ENCODE peak calls at places on chromosomes 5 and 9, in five cellular contexts. D is dermis microvascular lymphatic vessel endothelial cell; M is stimulated activated CD4-positive, alpha-beta T cell treated with anti-CD3 and anti-CD28 coated beads, TNF-alpha, amount 100 ng/mL, for 1 hour; W is aorta; Y is NCI-H82. E is an unnamed sample.

GRCh38 chr5:57028166-57028565 is 76.2 kb upstream of the MIER3 start:
- DNase-seq in D (no peak), M (no peak), W (no peak), Y (no peak), E (no peak)

GRCh38 chr9:127053908-127054307 is 68.5 kb downstream of the ANGPTL2 start:
- DNase-seq in D (no peak), M (no peak), W (no peak), Y (no peak), E (no peak)

GRCh38 chr5:96336351-96336985 is 96.6 kb downstream of the PCSK1 start:
- DNase-seq in D (peak), M (peak), W (peak), Y (peak), E (peak)

GRCh38 chr9:136744747-136745146 is 2.0 kb upstream of the LCN10 start:
- DNase-seq in D (no peak), M (no peak), W (no peak), Y (no peak), E (no peak)

GRCh38 chr5:132269635-132270344 is 12.3 kb downstream of the PDLIM4 start:
- DNase-seq in D (no peak), M (no peak), W (peak), Y (no peak), E (no peak)

GRCh38 chr9:137240321-137240840 is 706 bp upstream of the TUBB4B start:
- DNase-seq in D (peak), M (no peak), W (peak), Y (peak), E (peak)

GRCh38 chr9:74001382-74001781 is 495.8 kb upstream of the RORB start:
- DNase-seq in D (no peak), M (no peak), W (no peak), Y (no peak), E (no peak)

GRCh38 chr9:122056484-122056883 is 36.6 kb downstream of the TTLL11 start:
- DNase-seq in D (peak), M (no peak), W (no peak), Y (no peak), E (peak)

GRCh38 chr9:33510264-33511183 is 13.5 kb upstream of the ANKRD18B start:
- DNase-seq in D (peak), M (no peak), W (peak), Y (peak), E (peak)

GRCh38 chr9:97803167-97804058 is 49.6 kb upstream of the FOXE1 start:
- DNase-seq in D (peak), M (peak), W (peak), Y (peak), E (peak)

GRCh38 chr5:76332102-76332501 is 71.0 kb upstream of the IQGAP2 start:
- DNase-seq in D (no peak), M (no peak), W (no peak), Y (no peak), E (no peak)

GRCh38 chr5:5360363-5360762 is 62.1 kb upstream of the ICE1 start:
- DNase-seq in D (no peak), M (no peak), W (no peak), Y (no peak), E (no peak)

GRCh38 chr9:110255064-110255416 is 1.3 kb downstream of the TXN start:
- DNase-seq in D (no peak), M (no peak), W (peak), Y (peak), E (no peak)

GRCh38 chr5:78984611-78985406 is at the start of gene ARSB:
- DNase-seq in D (peak), M (peak), W (peak), Y (peak), E (peak)

GRCh38 chr5:132752581-132753125 is 5.4 kb downstream of the CCNI2 start:
- DNase-seq in D (no peak), M (no peak), W (no peak), Y (no peak), E (no peak)

GRCh38 chr9:98977246-98977681 is 33.6 kb downstream of the COL15A1 start:
- DNase-seq in D (no peak), M (no peak), W (no peak), Y (no peak), E (no peak)

GRCh38 chr5:137822158-137822764 is 45.4 kb upstream of the MYOT start:
- DNase-seq in D (peak), M (no peak), W (no peak), Y (peak), E (peak)

E was measured in LHCN-M2.